ENCODE peak calls at places on chromosomes 13 and 19, in five cellular contexts. One of them, this sample, is unnamed.

GRCh38 chr19:7534531-7534980 is 961 bp upstream of the PNPLA6 start:
- DNase-seq in suprapubic skin: no peak
- DNase-seq in heart left ventricle: peak; percentile 70
- DNase-seq in lower lobe of right lung: peak; percentile 61
- DNase-seq in ascending aorta: peak; percentile 59
- DNase-seq in this sample: no peak

GRCh38 chr13:28792992-28793391 is 27.1 kb upstream of the MTUS2 start:
- DNase-seq in suprapubic skin: no peak
- DNase-seq in heart left ventricle: no peak
- DNase-seq in lower lobe of right lung: no peak
- DNase-seq in ascending aorta: no peak
- DNase-seq in this sample: no peak

GRCh38 chr13:31769581-31769980 is 30.3 kb downstream of the RXFP2 start:
- DNase-seq in suprapubic skin: no peak
- DNase-seq in heart left ventricle: no peak
- DNase-seq in lower lobe of right lung: no peak
- DNase-seq in ascending aorta: no peak
- DNase-seq in this sample: no peak

GRCh38 chr13:24541127-24541475 is 28.5 kb upstream of the PARP4 start:
- DNase-seq in suprapubic skin: no peak
- DNase-seq in heart left ventricle: no peak
- DNase-seq in lower lobe of right lung: no peak
- DNase-seq in ascending aorta: no peak
- DNase-seq in this sample: no peak

GRCh38 chr19:42153606-42154405 is 21.6 kb upstream of the POU2F2 start:
- DNase-seq in suprapubic skin: no peak
- DNase-seq in heart left ventricle: no peak
- DNase-seq in lower lobe of right lung: no peak
- DNase-seq in ascending aorta: no peak
- DNase-seq in this sample: no peak

GRCh38 chr13:27991881-27992280 is 3.4 kb upstream of the URAD start:
- DNase-seq in suprapubic skin: no peak
- DNase-seq in heart left ventricle: no peak
- DNase-seq in lower lobe of right lung: no peak
- DNase-seq in ascending aorta: no peak
- DNase-seq in this sample: no peak

GRCh38 chr19:39320948-39321831 is 527 bp upstream of the LRFN1 start:
- DNase-seq in suprapubic skin: no peak
- DNase-seq in heart left ventricle: no peak
- DNase-seq in lower lobe of right lung: no peak
- DNase-seq in ascending aorta: no peak
- DNase-seq in this sample: no peak

GRCh38 chr19:29665826-29666633 is 769 bp downstream of the PLEKHF1 start:
- DNase-seq in suprapubic skin: no peak
- DNase-seq in heart left ventricle: peak; percentile 63
- DNase-seq in lower lobe of right lung: peak; percentile 47
- DNase-seq in ascending aorta: peak; percentile 35
- DNase-seq in this sample: peak; percentile 54

GRCh38 chr13:51125495-51126226 is 14.6 kb upstream of the C13orf42 start:
- DNase-seq in suprapubic skin: no peak
- DNase-seq in heart left ventricle: peak; percentile 38
- DNase-seq in lower lobe of right lung: peak; percentile 63
- DNase-seq in ascending aorta: no peak
- DNase-seq in this sample: no peak

GRCh38 chr13:64075543-64076271 is 2660.1 kb upstream of the PCDH20 start:
- DNase-seq in suprapubic skin: no peak
- DNase-seq in heart left ventricle: no peak
- DNase-seq in lower lobe of right lung: no peak
- DNase-seq in ascending aorta: no peak
- DNase-seq in this sample: no peak

GRCh38 chr13:64078480-64078936 is 2662.9 kb upstream of the PCDH20 start:
- DNase-seq in suprapubic skin: no peak
- DNase-seq in heart left ventricle: no peak
- DNase-seq in lower lobe of right lung: no peak
- DNase-seq in ascending aorta: no peak
- DNase-seq in this sample: no peak

GRCh38 chr13:64078025-64078424 is 2662.4 kb upstream of the PCDH20 start:
- DNase-seq in suprapubic skin: no peak
- DNase-seq in heart left ventricle: no peak
- DNase-seq in lower lobe of right lung: no peak
- DNase-seq in ascending aorta: no peak
- DNase-seq in this sample: no peak

GRCh38 chr13:64073203-64073602 is 2657.6 kb upstream of the PCDH20 start:
- DNase-seq in suprapubic skin: no peak
- DNase-seq in heart left ventricle: no peak
- DNase-seq in lower lobe of right lung: no peak
- DNase-seq in ascending aorta: no peak
- DNase-seq in this sample: no peak

DNA sequence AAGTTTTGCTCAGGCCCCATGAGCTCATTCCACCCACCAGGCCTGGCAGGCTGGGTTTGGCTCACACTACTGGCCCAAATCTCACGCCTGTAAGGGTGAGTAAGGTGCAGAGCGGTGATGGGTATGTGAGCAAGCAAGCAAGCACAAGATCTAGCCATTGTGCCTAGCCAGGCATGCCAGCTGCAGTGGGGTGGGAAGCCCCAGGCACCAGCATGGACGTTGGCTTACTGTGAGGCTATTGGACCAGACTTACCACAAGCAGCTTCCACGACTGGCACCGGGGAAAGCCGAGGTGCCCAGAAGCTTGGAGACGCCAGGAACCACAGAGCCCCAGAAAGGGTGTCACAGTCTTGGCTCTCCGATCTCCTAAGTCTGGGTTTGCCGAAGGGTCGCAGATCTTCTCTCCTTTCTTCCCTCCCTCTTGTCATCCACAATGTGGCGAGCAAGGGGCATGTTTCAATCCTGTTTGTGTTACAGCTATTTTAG is 2659.4 kb upstream of the PCDH20 start:
- DNase-seq in suprapubic skin: no peak
- DNase-seq in heart left ventricle: no peak
- DNase-seq in lower lobe of right lung: no peak
- DNase-seq in ascending aorta: no peak
- DNase-seq in this sample: no peak
- H3K27ac ChIP-seq in suprapubic skin: no peak overlapping the region
- H3K27ac ChIP-seq in heart left ventricle: no peak overlapping the region
- H3K27ac ChIP-seq in lower lobe of right lung: no peak overlapping the region
- H3K27ac ChIP-seq in ascending aorta: no peak overlapping the region
- H3K27ac ChIP-seq in this sample: no peak overlapping the region

GRCh38 chr13:23372264-23372905 is 61.1 kb downstream of the SACS start:
- DNase-seq in suprapubic skin: no peak
- DNase-seq in heart left ventricle: no peak
- DNase-seq in lower lobe of right lung: no peak
- DNase-seq in ascending aorta: no peak
- DNase-seq in this sample: no peak
- H3K4me3 ChIP-seq in suprapubic skin: no peak overlapping the region
- H3K4me3 ChIP-seq in heart left ventricle: no peak overlapping the region
- H3K4me3 ChIP-seq in lower lobe of right lung: no peak overlapping the region
- H3K4me3 ChIP-seq in ascending aorta: peak overlapping the region; percentile 6
- H3K4me3 ChIP-seq in this sample: no peak overlapping the region

DNA sequence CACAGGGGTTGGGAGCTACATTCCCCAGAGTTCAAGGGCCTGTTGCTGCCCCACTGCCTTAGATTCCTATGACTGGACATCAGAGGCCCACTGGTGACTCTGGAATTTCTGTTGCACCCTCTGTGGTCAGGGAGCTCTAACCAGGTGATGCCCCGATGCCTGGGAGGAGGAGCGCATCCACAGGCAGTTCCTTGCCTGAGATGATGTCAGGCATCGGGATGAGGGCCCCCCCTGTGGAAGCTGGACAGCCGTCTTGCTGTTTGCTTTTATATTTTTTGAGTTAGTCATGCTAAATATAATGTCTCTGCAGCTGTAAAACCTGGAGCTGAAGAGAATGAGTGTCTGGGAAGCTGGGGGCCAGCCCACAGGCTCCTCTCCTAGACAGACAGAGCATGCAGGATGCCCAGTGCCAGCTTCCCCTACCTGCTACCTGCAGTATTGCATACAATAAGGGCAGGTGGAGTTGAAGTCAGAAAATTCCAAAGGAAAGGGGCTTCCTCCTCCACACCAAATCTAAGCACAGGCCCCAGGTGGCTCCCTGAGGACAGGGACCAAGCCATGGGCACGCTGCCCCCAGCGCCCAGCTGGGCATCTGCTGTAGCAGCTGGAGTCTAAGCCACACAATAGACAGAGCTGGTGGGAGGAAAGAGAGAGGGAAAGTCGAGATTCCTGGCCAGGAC is 16.2 kb downstream of the COL4A2 start:
- DNase-seq in suprapubic skin: no peak
- DNase-seq in heart left ventricle: no peak
- DNase-seq in lower lobe of right lung: no peak
- DNase-seq in ascending aorta: no peak
- DNase-seq in this sample: no peak
- TF ChIP-seq CTCF in suprapubic skin: no peak
- TF ChIP-seq CTCF in heart left ventricle: no peak
- TF ChIP-seq CTCF in lower lobe of right lung: no peak
- TF ChIP-seq CTCF in ascending aorta: no peak
- TF ChIP-seq CTCF in this sample: no peak

GRCh38 chr19:13036366-13036976 is 41.2 kb downstream of the NFIX start:
- DNase-seq in suprapubic skin: no peak
- DNase-seq in heart left ventricle: no peak
- DNase-seq in lower lobe of right lung: peak; percentile 72
- DNase-seq in ascending aorta: no peak
- DNase-seq in this sample: no peak
- H3K27ac ChIP-seq in suprapubic skin: peak overlapping the region; percentile 90
- H3K27ac ChIP-seq in heart left ventricle: peak overlapping the region; percentile 36
- H3K27ac ChIP-seq in lower lobe of right lung: peak overlapping the region; percentile 78
- H3K27ac ChIP-seq in ascending aorta: peak overlapping the region; percentile 95
- H3K27ac ChIP-seq in this sample: no peak overlapping the region

GRCh38 chr13:112060899-112061366 is 6.0 kb upstream of the SOX1 start:
- DNase-seq in suprapubic skin: peak; percentile 65
- DNase-seq in heart left ventricle: no peak
- DNase-seq in lower lobe of right lung: no peak
- DNase-seq in ascending aorta: no peak
- DNase-seq in this sample: no peak
- H3K4me3 ChIP-seq in suprapubic skin: no peak overlapping the region
- H3K4me3 ChIP-seq in heart left ventricle: no peak overlapping the region
- H3K4me3 ChIP-seq in lower lobe of right lung: no peak overlapping the region
- H3K4me3 ChIP-seq in ascending aorta: no peak overlapping the region
- H3K4me3 ChIP-seq in this sample: no peak overlapping the region

DNA sequence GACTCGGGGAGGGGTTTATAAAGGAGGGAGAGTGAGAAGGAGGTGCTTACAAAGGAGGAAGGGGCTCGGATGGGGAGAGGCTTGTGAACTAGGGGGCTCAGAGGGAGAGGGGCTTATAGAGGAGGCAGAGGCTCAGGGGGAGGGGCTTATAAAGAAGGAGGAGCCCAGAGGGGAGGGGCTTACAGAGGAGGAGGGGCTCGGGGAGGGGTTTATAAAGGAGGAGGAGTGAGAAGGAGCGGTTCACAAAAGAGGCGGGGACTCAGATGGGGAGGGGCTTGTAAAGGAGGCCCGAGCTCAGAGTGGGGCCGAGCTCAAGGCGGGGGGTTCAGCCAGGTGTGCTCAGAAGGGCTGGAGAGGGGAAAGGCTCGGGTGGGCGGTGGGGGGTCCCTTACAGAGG is 508 bp downstream of the SMIM24 start:
- DNase-seq in suprapubic skin: no peak
- DNase-seq in heart left ventricle: no peak
- DNase-seq in lower lobe of right lung: no peak
- DNase-seq in ascending aorta: no peak
- DNase-seq in this sample: peak; percentile 9
- TF ChIP-seq CTCF in suprapubic skin: no peak
- TF ChIP-seq CTCF in heart left ventricle: no peak
- TF ChIP-seq CTCF in lower lobe of right lung: no peak
- TF ChIP-seq CTCF in ascending aorta: no peak
- TF ChIP-seq CTCF in this sample: no peak